ENCODE peak calls at places on chromosomes 2 and 18, in four cellular contexts. X, T, N and Z are unnamed samples.
A peak's percentile ranks its signal among the peaks of the same experiment; 100 is the strongest.

GRCh38 chr2:46363535-46364170 is 66.4 kb downstream of the EPAS1 start:
- DNase-seq in X (peak; percentile 36), T (peak; percentile 63), N (no peak), Z (no peak)

GRCh38 chr2:43507137-43507536 is 88.7 kb downstream of the THADA start:
- DNase-seq in X (no peak), T (no peak), N (no peak), Z (no peak)

GRCh38 chr18:58896268-58896667 is 31.6 kb downstream of the ZNF532 start:
- DNase-seq in X (no peak), T (no peak), N (no peak), Z (no peak)

GRCh38 chr2:240402566-240403295 is 32.7 kb upstream of the GPC1 start:
- DNase-seq in X (no peak), T (no peak), N (no peak), Z (no peak)

GRCh38 chr2:45851576-45852304 is 200.3 kb downstream of the PRKCE start:
- DNase-seq in X (no peak), T (peak; percentile 54), N (no peak), Z (no peak)

GRCh38 chr18:36412778-36413177 is 115.3 kb downstream of the FHOD3 start:
- DNase-seq in X (no peak), T (peak; percentile 35), N (no peak), Z (no peak)

GRCh38 chr2:74849228-74849892 is 15.4 kb downstream of the HK2 start:
- DNase-seq in X (no peak), T (peak; percentile 86), N (peak; percentile 21), Z (no peak)

GRCh38 chr2:45047301-45047700 is 38.0 kb upstream of the SIX2 start:
- DNase-seq in X (no peak), T (no peak), N (no peak), Z (no peak)

GRCh38 chr2:58063641-58064040 is 17.0 kb downstream of the VRK2 start:
- DNase-seq in X (peak; percentile 37), T (peak; percentile 90), N (no peak), Z (no peak)

GRCh38 chr18:73458186-73458964 is 590.6 kb upstream of the NETO1 start:
- DNase-seq in X (no peak), T (no peak), N (no peak), Z (no peak)

GRCh38 chr2:46387886-46388515 is 90.8 kb downstream of the EPAS1 start:
- DNase-seq in X (no peak), T (no peak), N (no peak), Z (no peak)

GRCh38 chr2:182020319-182021055 is 34.8 kb downstream of the PPP1R1C start:
- DNase-seq in X (no peak), T (peak; percentile 18), N (no peak), Z (no peak)

GRCh38 chr2:20585710-20586378 is 65.1 kb downstream of the HS1BP3 start:
- DNase-seq in X (no peak), T (no peak), N (no peak), Z (no peak)

GRCh38 chr2:121151311-121152109 is 133.5 kb downstream of the TFCP2L1 start:
- DNase-seq in X (no peak), T (peak; percentile 7), N (no peak), Z (no peak)

GRCh38 chr2:235264121-235264493 is 229.7 kb upstream of the AGAP1 start:
- DNase-seq in X (no peak), T (no peak), N (no peak), Z (no peak)

GRCh38 chr2:2263196-2263829 is 67.8 kb downstream of the MYT1L start:
- DNase-seq in X (no peak), T (no peak), N (no peak), Z (peak; percentile 22)

GRCh38 chr2:45273412-45274189 is 264.3 kb upstream of the SIX2 start:
- DNase-seq in X (no peak), T (no peak), N (no peak), Z (peak; percentile 69)